ENCODE peak calls at places on chromosome 1, in nine cellular contexts. One of them, this sample, is unnamed.

GRCh38 chr1:246647113-246647512 is 77.1 kb upstream of the SCCPDH start:
- DNase-seq in fibroblast of lung: peak
- DNase-seq in kidney: peak
- DNase-seq in heart left ventricle: peak
- DNase-seq in GM12865: no peak
- DNase-seq in prostate gland: no peak
- DNase-seq in heart right ventricle: peak
- DNase-seq in esophagus squamous epithelium: no peak
- DNase-seq in transverse colon: peak
- DNase-seq in this sample: peak

GRCh38 chr1:21574464-21575151 is 65.4 kb downstream of the ALPL start:
- DNase-seq in GM12865: no peak
- DNase-seq in kidney: peak
- DNase-seq in fibroblast of lung: peak
- DNase-seq in prostate gland: peak
- DNase-seq in heart left ventricle: peak
- DNase-seq in heart right ventricle: peak
- DNase-seq in transverse colon: no peak
- DNase-seq in esophagus squamous epithelium: no peak
- DNase-seq in this sample: peak

GRCh38 chr1:59498640-59499039 is 201.7 kb downstream of the FGGY start:
- DNase-seq in fibroblast of lung: peak
- DNase-seq in heart right ventricle: no peak
- DNase-seq in GM12865: no peak
- DNase-seq in heart left ventricle: no peak
- DNase-seq in esophagus squamous epithelium: no peak
- DNase-seq in kidney: no peak
- DNase-seq in transverse colon: no peak
- DNase-seq in prostate gland: no peak
- DNase-seq in this sample: peak

GRCh38 chr1:110055493-110056283 is 14.8 kb downstream of the ALX3 start:
- DNase-seq in transverse colon: no peak
- DNase-seq in GM12865: no peak
- DNase-seq in heart right ventricle: no peak
- DNase-seq in kidney: no peak
- DNase-seq in fibroblast of lung: peak
- DNase-seq in prostate gland: no peak
- DNase-seq in heart left ventricle: no peak
- DNase-seq in esophagus squamous epithelium: no peak
- DNase-seq in this sample: no peak

GRCh38 chr1:108877858-108878257 is 1.1 kb downstream of the GPSM2 start:
- DNase-seq in esophagus squamous epithelium: no peak
- DNase-seq in GM12865: no peak
- DNase-seq in heart left ventricle: no peak
- DNase-seq in transverse colon: no peak
- DNase-seq in fibroblast of lung: peak
- DNase-seq in heart right ventricle: no peak
- DNase-seq in prostate gland: no peak
- DNase-seq in kidney: no peak
- DNase-seq in this sample: peak

GRCh38 chr1:58013237-58013636 is 533.3 kb downstream of the OMA1 start:
- DNase-seq in esophagus squamous epithelium: no peak
- DNase-seq in prostate gland: no peak
- DNase-seq in kidney: no peak
- DNase-seq in heart right ventricle: no peak
- DNase-seq in GM12865: peak
- DNase-seq in fibroblast of lung: no peak
- DNase-seq in transverse colon: no peak
- DNase-seq in heart left ventricle: no peak
- DNase-seq in this sample: no peak

GRCh38 chr1:38063616-38064015 is 17.0 kb upstream of the POU3F1 start:
- DNase-seq in transverse colon: no peak
- DNase-seq in heart left ventricle: no peak
- DNase-seq in fibroblast of lung: no peak
- DNase-seq in kidney: no peak
- DNase-seq in heart right ventricle: no peak
- DNase-seq in prostate gland: no peak
- DNase-seq in esophagus squamous epithelium: no peak
- DNase-seq in GM12865: no peak
- DNase-seq in this sample: no peak

GRCh38 chr1:188715566-188715965 is 1762.1 kb downstream of the BRINP3 start:
- DNase-seq in kidney: no peak
- DNase-seq in fibroblast of lung: no peak
- DNase-seq in GM12865: no peak
- DNase-seq in heart right ventricle: no peak
- DNase-seq in heart left ventricle: no peak
- DNase-seq in esophagus squamous epithelium: no peak
- DNase-seq in transverse colon: no peak
- DNase-seq in prostate gland: no peak
- DNase-seq in this sample: no peak

GRCh38 chr1:64110924-64111777 is 92.3 kb upstream of the UBE2U start:
- DNase-seq in GM12865: no peak
- DNase-seq in esophagus squamous epithelium: no peak
- DNase-seq in kidney: no peak
- DNase-seq in transverse colon: no peak
- DNase-seq in heart right ventricle: no peak
- DNase-seq in heart left ventricle: no peak
- DNase-seq in fibroblast of lung: peak
- DNase-seq in prostate gland: no peak
- DNase-seq in this sample: no peak

GRCh38 chr1:65717815-65718454 is 74.8 kb upstream of the PDE4B start:
- DNase-seq in transverse colon: no peak
- DNase-seq in kidney: no peak
- DNase-seq in heart left ventricle: no peak
- DNase-seq in heart right ventricle: no peak
- DNase-seq in prostate gland: no peak
- DNase-seq in GM12865: peak
- DNase-seq in fibroblast of lung: peak
- DNase-seq in esophagus squamous epithelium: no peak
- DNase-seq in this sample: peak

GRCh38 chr1:241482761-241483250 is 36.7 kb downstream of the FH start:
- DNase-seq in GM12865: no peak
- DNase-seq in transverse colon: no peak
- DNase-seq in prostate gland: no peak
- DNase-seq in esophagus squamous epithelium: no peak
- DNase-seq in heart left ventricle: no peak
- DNase-seq in kidney: no peak
- DNase-seq in heart right ventricle: no peak
- DNase-seq in fibroblast of lung: peak
- DNase-seq in this sample: peak

GRCh38 chr1:192609110-192610079 is 26.6 kb upstream of the RGS13 start:
- DNase-seq in heart left ventricle: peak
- DNase-seq in kidney: peak
- DNase-seq in prostate gland: peak
- DNase-seq in heart right ventricle: peak
- DNase-seq in GM12865: peak
- DNase-seq in esophagus squamous epithelium: peak
- DNase-seq in fibroblast of lung: no peak
- DNase-seq in transverse colon: peak
- DNase-seq in this sample: no peak

GRCh38 chr1:160413716-160414115 is 13.4 kb downstream of the VANGL2 start:
- DNase-seq in esophagus squamous epithelium: no peak
- DNase-seq in prostate gland: no peak
- DNase-seq in transverse colon: no peak
- DNase-seq in GM12865: no peak
- DNase-seq in fibroblast of lung: no peak
- DNase-seq in heart right ventricle: no peak
- DNase-seq in heart left ventricle: no peak
- DNase-seq in kidney: no peak
- DNase-seq in this sample: no peak

GRCh38 chr1:155050560-155051341 is at the start of gene ADAM15:
- DNase-seq in heart left ventricle: peak
- DNase-seq in prostate gland: peak
- DNase-seq in GM12865: peak
- DNase-seq in fibroblast of lung: peak
- DNase-seq in esophagus squamous epithelium: no peak
- DNase-seq in kidney: peak
- DNase-seq in transverse colon: peak
- DNase-seq in heart right ventricle: peak
- DNase-seq in this sample: peak

GRCh38 chr1:175043824-175044223 is 20.6 kb upstream of the MRPS14 start:
- DNase-seq in prostate gland: no peak
- DNase-seq in fibroblast of lung: no peak
- DNase-seq in esophagus squamous epithelium: no peak
- DNase-seq in transverse colon: no peak
- DNase-seq in heart right ventricle: no peak
- DNase-seq in heart left ventricle: no peak
- DNase-seq in kidney: no peak
- DNase-seq in GM12865: no peak
- DNase-seq in this sample: no peak
- TF ChIP-seq CTCF in prostate gland: no peak
- TF ChIP-seq CTCF in fibroblast of lung: no peak
- TF ChIP-seq CTCF in esophagus squamous epithelium: no peak
- TF ChIP-seq CTCF in transverse colon: no peak
- TF ChIP-seq CTCF in heart right ventricle: no peak
- TF ChIP-seq CTCF in heart left ventricle: no peak
- TF ChIP-seq CTCF in kidney: no peak
- TF ChIP-seq CTCF in GM12865: no peak
- TF ChIP-seq CTCF in this sample: no peak

GRCh38 chr1:53242381-53242780 is 4.1 kb upstream of the MAGOH start:
- DNase-seq in heart left ventricle: no peak
- DNase-seq in fibroblast of lung: no peak
- DNase-seq in GM12865: no peak
- DNase-seq in transverse colon: no peak
- DNase-seq in kidney: no peak
- DNase-seq in prostate gland: no peak
- DNase-seq in esophagus squamous epithelium: no peak
- DNase-seq in heart right ventricle: no peak
- DNase-seq in this sample: no peak
- H3K4me3 ChIP-seq in heart left ventricle: no peak
- H3K4me3 ChIP-seq in fibroblast of lung: no peak
- H3K4me3 ChIP-seq in GM12865: no peak
- H3K4me3 ChIP-seq in transverse colon: no peak
- H3K4me3 ChIP-seq in kidney: no peak
- H3K4me3 ChIP-seq in prostate gland: no peak
- H3K4me3 ChIP-seq in esophagus squamous epithelium: no peak
- H3K4me3 ChIP-seq in heart right ventricle: no peak
- H3K4me3 ChIP-seq in this sample: no peak

GRCh38 chr1:210262167-210262896 is 29.7 kb downstream of the SERTAD4 start:
- DNase-seq in heart left ventricle: peak
- DNase-seq in GM12865: no peak
- DNase-seq in heart right ventricle: peak
- DNase-seq in esophagus squamous epithelium: no peak
- DNase-seq in transverse colon: no peak
- DNase-seq in kidney: no peak
- DNase-seq in prostate gland: no peak
- DNase-seq in fibroblast of lung: peak
- DNase-seq in this sample: peak
- TF ChIP-seq CTCF in heart left ventricle: no peak
- TF ChIP-seq CTCF in GM12865: no peak
- TF ChIP-seq CTCF in heart right ventricle: no peak
- TF ChIP-seq CTCF in esophagus squamous epithelium: no peak
- TF ChIP-seq CTCF in transverse colon: no peak
- TF ChIP-seq CTCF in kidney: no peak
- TF ChIP-seq CTCF in prostate gland: no peak
- TF ChIP-seq CTCF in fibroblast of lung: no peak
- TF ChIP-seq CTCF in this sample: no peak

DNA sequence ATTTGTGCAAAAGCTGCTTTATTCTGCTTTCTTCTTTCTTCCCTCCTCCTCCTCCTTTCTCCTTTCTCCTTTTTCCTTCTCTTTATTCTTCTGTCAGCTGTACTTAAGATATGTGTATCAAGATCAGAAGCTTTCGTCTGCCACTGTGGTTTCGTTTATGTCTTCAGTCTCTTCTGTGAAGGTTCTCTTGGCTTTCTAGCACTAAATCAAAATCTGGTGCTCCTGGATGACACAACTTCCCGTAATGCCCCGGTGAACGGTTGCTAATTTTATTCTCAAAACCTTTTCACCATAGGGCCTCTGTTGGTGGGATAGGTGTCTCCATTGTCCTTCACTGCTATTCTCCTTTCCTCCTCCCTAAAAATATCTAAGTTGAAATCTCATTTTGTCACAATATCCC is 5.0 kb downstream of the ATF6 start:
- DNase-seq in heart right ventricle: no peak
- DNase-seq in prostate gland: no peak
- DNase-seq in transverse colon: no peak
- DNase-seq in kidney: no peak
- DNase-seq in fibroblast of lung: no peak
- DNase-seq in heart left ventricle: no peak
- DNase-seq in GM12865: no peak
- DNase-seq in esophagus squamous epithelium: no peak
- DNase-seq in this sample: no peak
- H3K4me3 ChIP-seq in heart right ventricle: no peak
- H3K4me3 ChIP-seq in prostate gland: no peak
- H3K4me3 ChIP-seq in transverse colon: no peak
- H3K4me3 ChIP-seq in kidney: no peak
- H3K4me3 ChIP-seq in fibroblast of lung: no peak
- H3K4me3 ChIP-seq in heart left ventricle: no peak
- H3K4me3 ChIP-seq in GM12865: no peak
- H3K4me3 ChIP-seq in esophagus squamous epithelium: no peak
- H3K4me3 ChIP-seq in this sample: no peak

This sample was measured in astrocyte of the spinal cord.